ENCODE peak calls at places on chromosomes 5 and 9, in four cellular contexts. Y, M, G and L are unnamed samples.

GRCh38 chr9:31084331-31084730 is 1300.1 kb upstream of the ACO1 start:
- DNase-seq in M (no peak), Y (no peak), G (no peak), L (no peak)

GRCh38 chr5:150036513-150036912 is 36.0 kb downstream of the HMGXB3 start:
- DNase-seq in G (peak; percentile 36), Y (no peak), M (peak; percentile 97), L (peak; percentile 94)

GRCh38 chr5:1335540-1336095 is 9.3 kb downstream of the CLPTM1L start:
- DNase-seq in G (no peak), Y (no peak), M (no peak), L (no peak)

GRCh38 chr5:143495124-143495523 is 91.6 kb upstream of the NR3C1 start:
- DNase-seq in Y (no peak), G (no peak), M (no peak), L (peak; percentile 76)

GRCh38 chr9:88056876-88057275 is 81.4 kb downstream of the SPATA31C2 start:
- DNase-seq in M (peak; percentile 55), Y (no peak), G (no peak), L (peak; percentile 28)

GRCh38 chr9:79969383-79969782 is 397.6 kb downstream of the TLE4 start:
- DNase-seq in Y (no peak), G (no peak), M (no peak), L (no peak)

GRCh38 chr9:89323257-89323841 is 5.0 kb downstream of the SECISBP2 start:
- DNase-seq in Y (no peak), M (no peak), G (no peak), L (peak; percentile 68)

GRCh38 chr5:116013931-116014330 is 18.3 kb upstream of the ARL14EPL start:
- DNase-seq in G (no peak), Y (no peak), M (no peak), L (no peak)

GRCh38 chr5:137075163-137075970 is 423.8 kb downstream of the SPOCK1 start:
- DNase-seq in M (no peak), G (peak; percentile 38), Y (peak; percentile 74), L (peak; percentile 37)

GRCh38 chr9:35756743-35757526 is 2.9 kb upstream of the MSMP start:
- DNase-seq in M (peak; percentile 29), Y (no peak), G (peak; percentile 85), L (no peak)

GRCh38 chr9:32350682-32351081 is 33.8 kb upstream of the ACO1 start:
- DNase-seq in Y (peak; percentile 26), G (no peak), M (peak; percentile 34), L (no peak)

GRCh38 chr9:96871176-96871575 is 16.9 kb upstream of the ZNF782 start:
- DNase-seq in M (no peak), G (no peak), Y (no peak), L (peak; percentile 48)

GRCh38 chr9:95225016-95225745 is 92.3 kb downstream of the FANCC start:
- DNase-seq in Y (no peak), G (no peak), M (no peak), L (peak; percentile 47)

GRCh38 chr5:131171276-131171815 is 602 bp downstream of the LYRM7 start:
- DNase-seq in M (no peak), Y (no peak), G (no peak), L (no peak)

GRCh38 chr9:522658-523057 is 308.0 kb downstream of the DOCK8 start:
- DNase-seq in M (peak; percentile 24), G (peak; percentile 57), Y (no peak), L (no peak)

GRCh38 chr5:10662083-10662482 is 98.2 kb downstream of the ANKRD33B start:
- DNase-seq in Y (no peak), M (no peak), G (no peak), L (no peak)

GRCh38 chr5:107799306-107799705 is 128.6 kb upstream of the EFNA5 start:
- DNase-seq in M (no peak), G (no peak), Y (no peak), L (peak; percentile 22)

GRCh38 chr9:27548055-27548741 is 18.6 kb upstream of the MOB3B start:
- DNase-seq in G (no peak), M (peak; percentile 58), Y (no peak), L (no peak)

GRCh38 chr5:175895701-175896102 is 24.3 kb downstream of the CPLX2 start:
- DNase-seq in G (peak; percentile 27), M (no peak), Y (no peak), L (no peak)

GRCh38 chr5:32713396-32714381 is 2.6 kb downstream of the NPR3 start:
- DNase-seq in M (peak; percentile 22), G (no peak), Y (no peak), L (peak; percentile 68)

GRCh38 chr5:139243425-139243965 is 45.3 kb upstream of the SIL1 start:
- DNase-seq in Y (no peak), G (no peak), M (no peak), L (peak; percentile 89)

GRCh38 chr9:121562261-121562780 is 62.7 kb upstream of the GGTA1 start:
- DNase-seq in Y (no peak), G (no peak), M (no peak), L (no peak)

GRCh38 chr5:68187268-68188055 is 28.1 kb upstream of the PIK3R1 start:
- DNase-seq in M (peak; percentile 73), Y (no peak), G (peak; percentile 7), L (no peak)

GRCh38 chr9:22238809-22239684 is 207.6 kb upstream of the DMRTA1 start:
- DNase-seq in G (no peak), Y (peak; percentile 36), M (peak; percentile 89), L (peak; percentile 60)

GRCh38 chr5:73096239-73096575 is 24.2 kb upstream of the TMEM171 start:
- DNase-seq in M (no peak), G (no peak), Y (no peak), L (no peak)

GRCh38 chr5:133324058-133324457 is 272.2 kb downstream of the HSPA4 start:
- DNase-seq in G (no peak), Y (no peak), M (no peak), L (no peak)

GRCh38 chr5:125422342-125422741 is 675.9 kb upstream of the ZNF608 start:
- DNase-seq in G (no peak), Y (no peak), M (no peak), L (no peak)

DNA sequence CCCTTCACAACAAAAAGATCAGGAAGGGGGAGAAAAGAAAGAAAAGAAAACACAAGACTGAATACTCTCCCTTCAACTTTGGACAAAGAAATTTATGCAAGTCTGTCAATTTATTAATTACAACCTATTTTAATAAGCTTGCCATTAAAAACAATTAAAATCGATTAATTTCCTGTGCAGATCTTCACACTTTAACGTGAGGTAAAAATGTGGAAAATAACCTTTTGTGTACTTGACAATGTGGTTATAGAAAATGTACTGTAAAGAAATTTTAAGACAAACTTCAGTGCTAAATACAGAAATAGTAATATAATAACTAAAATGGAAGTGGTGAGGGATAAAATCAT is 2.7 kb upstream of the MLLT3 start:
- DNase-seq in M (no peak), G (no peak), Y (no peak), L (no peak)
- H3K4me3 ChIP-seq in M (peak overlapping the region; percentile 91), G (no peak overlapping the region), Y (no peak overlapping the region), L (peak overlapping the region; percentile 30)

DNA sequence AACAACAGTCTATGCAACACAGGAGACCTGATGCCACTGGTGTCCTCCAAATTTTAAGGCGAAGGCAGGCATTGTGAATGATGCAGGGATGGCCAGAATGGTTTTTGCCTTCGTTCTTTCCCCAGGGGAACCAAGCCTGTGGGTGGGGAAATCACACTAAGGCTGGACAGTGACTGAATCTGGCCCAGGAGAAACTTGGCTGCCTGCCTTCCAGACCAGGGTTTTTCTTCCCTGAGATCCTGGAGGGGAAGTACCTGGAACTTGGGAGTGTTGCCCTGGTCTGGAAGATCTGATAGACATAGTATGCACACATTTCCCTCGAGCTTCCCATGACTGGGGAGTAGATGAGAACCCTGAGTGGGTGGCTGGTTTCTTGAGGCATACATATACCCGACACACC is 699 bp upstream of the IL11RA start:
- DNase-seq in G (no peak), Y (peak; percentile 45), M (peak; percentile 18), L (peak; percentile 55)
- H3K4me3 ChIP-seq in G (peak overlapping the region; percentile 31), Y (peak overlapping the region; percentile 55), M (no peak overlapping the region), L (peak overlapping the region; percentile 45)

GRCh38 chr9:134642385-134643181 is 980 bp downstream of the COL5A1 start:
- DNase-seq in Y (no peak), G (peak; percentile 58), M (peak; percentile 80), L (peak; percentile 90)

GRCh38 chr9:134641989-134642384 is 384 bp downstream of the COL5A1 start:
- DNase-seq in M (no peak), Y (no peak), G (no peak), L (no peak)

GRCh38 chr9:134644715-134645606 is 3.4 kb downstream of the COL5A1 start:
- DNase-seq in Y (peak; percentile 22), G (peak; percentile 76), M (peak; percentile 96), L (peak; percentile 96)

GRCh38 chr9:134641173-134641985 is at the start of gene COL5A1:
- DNase-seq in M (peak; percentile 95), Y (peak; percentile 8), G (peak; percentile 91), L (peak; percentile 96)

DNA sequence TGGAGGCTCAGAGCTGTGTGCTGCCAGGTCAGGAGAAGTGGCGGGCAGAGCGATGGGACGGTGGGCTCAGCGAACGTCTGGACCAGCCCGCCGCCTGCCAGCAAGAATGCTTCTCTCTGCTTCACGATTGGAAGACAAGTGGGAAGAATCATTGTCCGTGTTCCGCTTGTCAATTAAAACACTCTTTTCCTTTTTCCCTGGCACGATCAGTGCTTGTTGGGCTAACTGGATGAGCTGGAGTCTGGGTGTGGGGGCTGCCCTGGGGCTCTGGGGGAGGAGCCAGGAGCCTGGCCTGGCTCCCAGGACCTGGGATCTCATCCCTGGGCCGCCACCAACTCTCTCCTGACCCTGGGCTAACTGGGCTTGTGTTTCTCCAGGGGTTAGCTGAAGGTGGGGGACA is 1.7 kb downstream of the COL5A1 start:
- DNase-seq in Y (no peak), M (peak; percentile 37), G (no peak), L (peak; percentile 59)
- H3K4me3 ChIP-seq in Y (no peak overlapping the region), M (peak overlapping the region; percentile 73), G (peak overlapping the region; percentile 92), L (peak overlapping the region; percentile 74)

GRCh38 chr5:30505014-30505886 is 688.2 kb upstream of the CDH6 start:
- DNase-seq in Y (no peak), M (peak; percentile 72), G (no peak), L (peak; percentile 1)
- H3K4me3 ChIP-seq in Y (no peak overlapping the region), M (no peak overlapping the region), G (no peak overlapping the region), L (no peak overlapping the region)

GRCh38 chr9:125759812-125760134 is 12.6 kb downstream of the PBX3 start:
- DNase-seq in M (peak; percentile 27), Y (no peak), G (no peak), L (peak; percentile 30)
- H3K4me3 ChIP-seq in M (peak overlapping the region; percentile 19), Y (no peak overlapping the region), G (peak overlapping the region; percentile 0), L (peak overlapping the region; percentile 21)

GRCh38 chr9:117703538-117703937 is 665 bp upstream of the TLR4 start:
- DNase-seq in G (no peak), M (no peak), Y (no peak), L (peak; percentile 45)

GRCh38 chr9:117706421-117707150 is 2.4 kb downstream of the TLR4 start:
- DNase-seq in Y (no peak), G (no peak), M (peak; percentile 16), L (no peak)

GRCh38 chr9:117704024-117704575 is at the start of gene TLR4:
- DNase-seq in M (peak; percentile 94), G (peak; percentile 78), Y (no peak), L (peak; percentile 88)

GRCh38 chr9:117705386-117705785 is 1.2 kb downstream of the TLR4 start:
- DNase-seq in G (no peak), Y (no peak), M (no peak), L (no peak)

GRCh38 chr9:117704597-117704996 is 394 bp downstream of the TLR4 start:
- DNase-seq in G (no peak), M (no peak), Y (no peak), L (no peak)
- H3K4me3 ChIP-seq in G (peak overlapping the region; percentile 33), M (peak overlapping the region; percentile 52), Y (no peak overlapping the region), L (peak overlapping the region; percentile 41)